ENCODE peak calls at places on chromosome 11, in nine cellular contexts. T, F, Y, E, P, L, N, H and M are unnamed samples.

GRCh38 chr11:5937868-5938602 is 4.0 kb upstream of the OR56A3 start:
- DNase-seq in T (no peak), F (no peak), Y (no peak), E (no peak), P (no peak), L (no peak), N (no peak), H (no peak), M (no peak)

GRCh38 chr11:66068923-66069714 is 953 bp upstream of the PACS1 start:
- DNase-seq in T (peak; percentile 32), F (peak; percentile 49), Y (peak; percentile 50), E (no peak), P (no peak), L (no peak), N (no peak), H (peak; percentile 39), M (no peak)

GRCh38 chr11:8070417-8071101 is 10.5 kb upstream of the TUB start:
- DNase-seq in T (peak; percentile 33), F (no peak), Y (peak; percentile 15), E (peak; percentile 45), P (no peak), L (peak; percentile 65), N (no peak), H (no peak), M (no peak)

GRCh38 chr11:41286751-41287150 is 172.7 kb downstream of the LRRC4C start:
- DNase-seq in T (no peak), F (no peak), Y (no peak), E (no peak), P (no peak), L (no peak), N (no peak), H (no peak), M (no peak)

GRCh38 chr11:71246559-71246958 is 5.8 kb downstream of the SHANK2 start:
- DNase-seq in T (no peak), F (peak; percentile 78), Y (no peak), E (no peak), P (no peak), L (no peak), N (no peak), H (no peak), M (no peak)

GRCh38 chr11:15289718-15290117 is 175.0 kb downstream of the INSC start:
- DNase-seq in T (no peak), F (no peak), Y (no peak), E (no peak), P (no peak), L (no peak), N (no peak), H (no peak), M (no peak)

GRCh38 chr11:1546536-1547466 is 25.3 kb downstream of the DUSP8 start:
- DNase-seq in T (no peak), F (peak; percentile 73), Y (no peak), E (peak; percentile 77), P (peak; percentile 59), L (peak; percentile 87), N (no peak), H (peak; percentile 57), M (peak; percentile 28)

GRCh38 chr11:45252134-45252856 is 33.8 kb downstream of the SYT13 start:
- DNase-seq in T (no peak), F (peak; percentile 91), Y (no peak), E (peak; percentile 45), P (peak; percentile 85), L (peak; percentile 88), N (no peak), H (no peak), M (no peak)

GRCh38 chr11:34354782-34355181 is 3.0 kb downstream of the ABTB2 start:
- DNase-seq in T (no peak), F (no peak), Y (no peak), E (no peak), P (no peak), L (no peak), N (no peak), H (no peak), M (no peak)

GRCh38 chr11:94785509-94785908 is 17.4 kb downstream of the AMOTL1 start:
- DNase-seq in T (no peak), F (no peak), Y (no peak), E (no peak), P (no peak), L (no peak), N (no peak), H (no peak), M (no peak)

GRCh38 chr11:13140028-13140870 is 131.1 kb downstream of the RASSF10 start:
- DNase-seq in T (no peak), F (no peak), Y (no peak), E (no peak), P (no peak), L (peak; percentile 73), N (no peak), H (no peak), M (no peak)

GRCh38 chr11:65479184-65480145 is 19.4 kb upstream of the MALAT1 start:
- DNase-seq in T (no peak), F (peak; percentile 43), Y (no peak), E (no peak), P (no peak), L (peak; percentile 47), N (no peak), H (no peak), M (no peak)

GRCh38 chr11:96155627-96156378 is 187.2 kb downstream of the MAML2 start:
- DNase-seq in T (peak; percentile 91), F (peak; percentile 34), Y (peak; percentile 90), E (peak; percentile 73), P (no peak), L (peak; percentile 6), N (peak; percentile 78), H (peak; percentile 47), M (no peak)

GRCh38 chr11:113468666-113469345 is 6.4 kb downstream of the DRD2 start:
- DNase-seq in T (no peak), F (no peak), Y (no peak), E (no peak), P (no peak), L (no peak), N (no peak), H (no peak), M (no peak)

GRCh38 chr11:95638501-95638900 is 151.1 kb downstream of the FAM76B start:
- DNase-seq in T (no peak), F (no peak), Y (no peak), E (no peak), P (no peak), L (no peak), N (no peak), H (no peak), M (no peak)

GRCh38 chr11:43574949-43575915 is 105.3 kb upstream of the HSD17B12 start:
- DNase-seq in T (no peak), F (peak; percentile 54), Y (no peak), E (no peak), P (no peak), L (no peak), N (no peak), H (no peak), M (no peak)

GRCh38 chr11:45922425-45923082 is at the start of gene LARGE2:
- DNase-seq in T (no peak), F (no peak), Y (no peak), E (peak; percentile 84), P (no peak), L (peak; percentile 85), N (no peak), H (peak; percentile 41), M (no peak)

GRCh38 chr11:114738954-114739353 is 60.6 kb downstream of the NXPE2 start:
- DNase-seq in T (peak; percentile 18), F (peak; percentile 62), Y (no peak), E (peak; percentile 4), P (peak; percentile 37), L (peak; percentile 12), N (no peak), H (peak; percentile 21), M (no peak)

GRCh38 chr11:33668468-33668825 is 32.2 kb downstream of the C11orf91 start:
- DNase-seq in T (no peak), F (no peak), Y (peak; percentile 8), E (no peak), P (no peak), L (no peak), N (no peak), H (no peak), M (no peak)